ENCODE peak calls at places on chromosome 21, in nine cellular contexts. One of them, this sample, is unnamed.

GRCh38 chr21:37072239-37072987 is 458 bp downstream of the PIGP start:
- DNase-seq in erythroblast: peak; percentile 93
- DNase-seq in HAP-1: peak; percentile 75
- DNase-seq in kidney epithelial cell: no peak
- DNase-seq in esophagus muscularis mucosa: peak; percentile 96
- DNase-seq in cardiac fibroblast: no peak
- DNase-seq in Ammon's horn: peak; percentile 96
- DNase-seq in HTR-8/SVneo: no peak
- DNase-seq in EL: peak; percentile 79
- DNase-seq in this sample: peak; percentile 92

GRCh38 chr21:41948404-41948895 is 5.4 kb downstream of the C2CD2 start:
- DNase-seq in erythroblast: no peak
- DNase-seq in HAP-1: no peak
- DNase-seq in kidney epithelial cell: no peak
- DNase-seq in esophagus muscularis mucosa: no peak
- DNase-seq in cardiac fibroblast: no peak
- DNase-seq in Ammon's horn: no peak
- DNase-seq in HTR-8/SVneo: no peak
- DNase-seq in EL: no peak
- DNase-seq in this sample: no peak

GRCh38 chr21:14675774-14676530 is 129.8 kb upstream of the SAMSN1 start:
- DNase-seq in erythroblast: peak; percentile 49
- DNase-seq in HAP-1: no peak
- DNase-seq in kidney epithelial cell: no peak
- DNase-seq in esophagus muscularis mucosa: no peak
- DNase-seq in cardiac fibroblast: no peak
- DNase-seq in Ammon's horn: peak; percentile 50
- DNase-seq in HTR-8/SVneo: no peak
- DNase-seq in EL: no peak
- DNase-seq in this sample: no peak

GRCh38 chr21:35226960-35227741 is 178.0 kb upstream of the RUNX1 start:
- DNase-seq in erythroblast: no peak
- DNase-seq in HAP-1: no peak
- DNase-seq in kidney epithelial cell: no peak
- DNase-seq in esophagus muscularis mucosa: no peak
- DNase-seq in cardiac fibroblast: no peak
- DNase-seq in Ammon's horn: no peak
- DNase-seq in HTR-8/SVneo: no peak
- DNase-seq in EL: no peak
- DNase-seq in this sample: no peak

GRCh38 chr21:23401278-23401677 is 2206.0 kb downstream of the MRPL39 start:
- DNase-seq in erythroblast: peak; percentile 10
- DNase-seq in HAP-1: peak; percentile 28
- DNase-seq in kidney epithelial cell: no peak
- DNase-seq in esophagus muscularis mucosa: no peak
- DNase-seq in cardiac fibroblast: peak; percentile 2
- DNase-seq in Ammon's horn: no peak
- DNase-seq in HTR-8/SVneo: peak; percentile 11
- DNase-seq in EL: no peak
- DNase-seq in this sample: peak; percentile 3

GRCh38 chr21:35257413-35257812 is 208.3 kb upstream of the RUNX1 start:
- DNase-seq in erythroblast: no peak
- DNase-seq in HAP-1: no peak
- DNase-seq in kidney epithelial cell: peak; percentile 73
- DNase-seq in esophagus muscularis mucosa: no peak
- DNase-seq in cardiac fibroblast: peak; percentile 95
- DNase-seq in Ammon's horn: peak; percentile 51
- DNase-seq in HTR-8/SVneo: peak; percentile 53
- DNase-seq in EL: peak; percentile 93
- DNase-seq in this sample: no peak

GRCh38 chr21:42148584-42148983 is 70.4 kb upstream of the ABCG1 start:
- DNase-seq in erythroblast: no peak
- DNase-seq in HAP-1: no peak
- DNase-seq in kidney epithelial cell: no peak
- DNase-seq in esophagus muscularis mucosa: no peak
- DNase-seq in cardiac fibroblast: no peak
- DNase-seq in Ammon's horn: no peak
- DNase-seq in HTR-8/SVneo: no peak
- DNase-seq in EL: no peak
- DNase-seq in this sample: no peak

GRCh38 chr21:35933466-35933865 is 126.9 kb downstream of the SETD4 start:
- DNase-seq in erythroblast: no peak
- DNase-seq in HAP-1: no peak
- DNase-seq in kidney epithelial cell: peak; percentile 78
- DNase-seq in esophagus muscularis mucosa: peak; percentile 92
- DNase-seq in cardiac fibroblast: peak; percentile 83
- DNase-seq in Ammon's horn: peak; percentile 32
- DNase-seq in HTR-8/SVneo: peak; percentile 64
- DNase-seq in EL: peak; percentile 94
- DNase-seq in this sample: peak; percentile 10

GRCh38 chr21:46144464-46145070 is 10.8 kb downstream of the FTCD start:
- DNase-seq in erythroblast: peak; percentile 44
- DNase-seq in HAP-1: no peak
- DNase-seq in kidney epithelial cell: no peak
- DNase-seq in esophagus muscularis mucosa: no peak
- DNase-seq in cardiac fibroblast: no peak
- DNase-seq in Ammon's horn: peak; percentile 63
- DNase-seq in HTR-8/SVneo: no peak
- DNase-seq in EL: no peak
- DNase-seq in this sample: no peak

GRCh38 chr21:41526478-41527087 is 18.6 kb upstream of the TMPRSS2 start:
- DNase-seq in erythroblast: no peak
- DNase-seq in HAP-1: no peak
- DNase-seq in kidney epithelial cell: no peak
- DNase-seq in esophagus muscularis mucosa: no peak
- DNase-seq in cardiac fibroblast: no peak
- DNase-seq in Ammon's horn: no peak
- DNase-seq in HTR-8/SVneo: no peak
- DNase-seq in EL: no peak
- DNase-seq in this sample: no peak

GRCh38 chr21:45386728-45387371 is 18.1 kb upstream of the COL18A1 start:
- DNase-seq in erythroblast: peak; percentile 41
- DNase-seq in HAP-1: no peak
- DNase-seq in kidney epithelial cell: no peak
- DNase-seq in esophagus muscularis mucosa: no peak
- DNase-seq in cardiac fibroblast: peak; percentile 91
- DNase-seq in Ammon's horn: no peak
- DNase-seq in HTR-8/SVneo: peak; percentile 71
- DNase-seq in EL: peak; percentile 97
- DNase-seq in this sample: no peak

GRCh38 chr21:46005481-46005881 is 23.9 kb downstream of the COL6A1 start:
- DNase-seq in erythroblast: no peak
- DNase-seq in HAP-1: no peak
- DNase-seq in kidney epithelial cell: no peak
- DNase-seq in esophagus muscularis mucosa: no peak
- DNase-seq in cardiac fibroblast: no peak
- DNase-seq in Ammon's horn: no peak
- DNase-seq in HTR-8/SVneo: no peak
- DNase-seq in EL: no peak
- DNase-seq in this sample: no peak

GRCh38 chr21:46207920-46208571 is 20.5 kb downstream of the LSS start:
- DNase-seq in erythroblast: no peak
- DNase-seq in HAP-1: no peak
- DNase-seq in kidney epithelial cell: no peak
- DNase-seq in esophagus muscularis mucosa: no peak
- DNase-seq in cardiac fibroblast: no peak
- DNase-seq in Ammon's horn: no peak
- DNase-seq in HTR-8/SVneo: no peak
- DNase-seq in EL: no peak
- DNase-seq in this sample: no peak

GRCh38 chr21:45532826-45533730 is 9.2 kb downstream of the SLC19A1 start:
- DNase-seq in erythroblast: no peak
- DNase-seq in HAP-1: no peak
- DNase-seq in kidney epithelial cell: no peak
- DNase-seq in esophagus muscularis mucosa: no peak
- DNase-seq in cardiac fibroblast: no peak
- DNase-seq in Ammon's horn: peak; percentile 67
- DNase-seq in HTR-8/SVneo: no peak
- DNase-seq in EL: no peak
- DNase-seq in this sample: no peak

GRCh38 chr21:29196021-29196663 is 65.7 kb downstream of the MAP3K7CL start:
- DNase-seq in erythroblast: peak; percentile 27
- DNase-seq in HAP-1: peak; percentile 18
- DNase-seq in kidney epithelial cell: peak; percentile 73
- DNase-seq in esophagus muscularis mucosa: no peak
- DNase-seq in cardiac fibroblast: peak; percentile 93
- DNase-seq in Ammon's horn: peak; percentile 67
- DNase-seq in HTR-8/SVneo: peak; percentile 84
- DNase-seq in EL: peak; percentile 97
- DNase-seq in this sample: no peak

GRCh38 chr21:34932233-34932632 is 116.9 kb downstream of the RUNX1 start:
- DNase-seq in erythroblast: no peak
- DNase-seq in HAP-1: no peak
- DNase-seq in kidney epithelial cell: no peak
- DNase-seq in esophagus muscularis mucosa: no peak
- DNase-seq in cardiac fibroblast: no peak
- DNase-seq in Ammon's horn: no peak
- DNase-seq in HTR-8/SVneo: no peak
- DNase-seq in EL: no peak
- DNase-seq in this sample: no peak

GRCh38 chr21:17819878-17820232 is 699 bp upstream of the C21orf91 start:
- DNase-seq in erythroblast: no peak
- DNase-seq in HAP-1: no peak
- DNase-seq in kidney epithelial cell: no peak
- DNase-seq in esophagus muscularis mucosa: no peak
- DNase-seq in cardiac fibroblast: no peak
- DNase-seq in Ammon's horn: no peak
- DNase-seq in HTR-8/SVneo: peak; percentile 18
- DNase-seq in EL: no peak
- DNase-seq in this sample: no peak

GRCh38 chr21:45948576-45949141 is 32.9 kb upstream of the COL6A1 start:
- DNase-seq in erythroblast: no peak
- DNase-seq in HAP-1: no peak
- DNase-seq in kidney epithelial cell: no peak
- DNase-seq in esophagus muscularis mucosa: no peak
- DNase-seq in cardiac fibroblast: no peak
- DNase-seq in Ammon's horn: no peak
- DNase-seq in HTR-8/SVneo: no peak
- DNase-seq in EL: no peak
- DNase-seq in this sample: no peak

GRCh38 chr21:17802568-17802967 is 16.6 kb downstream of the C21orf91 start:
- DNase-seq in erythroblast: no peak
- DNase-seq in HAP-1: no peak
- DNase-seq in kidney epithelial cell: peak; percentile 52
- DNase-seq in esophagus muscularis mucosa: no peak
- DNase-seq in cardiac fibroblast: peak; percentile 16
- DNase-seq in Ammon's horn: no peak
- DNase-seq in HTR-8/SVneo: peak; percentile 68
- DNase-seq in EL: peak; percentile 72
- DNase-seq in this sample: no peak

GRCh38 chr21:41894922-41895557 is 15.9 kb upstream of the PRDM15 start:
- DNase-seq in erythroblast: no peak
- DNase-seq in HAP-1: no peak
- DNase-seq in kidney epithelial cell: peak; percentile 44
- DNase-seq in esophagus muscularis mucosa: no peak
- DNase-seq in cardiac fibroblast: peak; percentile 76
- DNase-seq in Ammon's horn: no peak
- DNase-seq in HTR-8/SVneo: peak; percentile 79
- DNase-seq in EL: peak; percentile 84
- DNase-seq in this sample: no peak

GRCh38 chr21:35288238-35288637 is 239.1 kb upstream of the RUNX1 start:
- DNase-seq in erythroblast: no peak
- DNase-seq in HAP-1: no peak
- DNase-seq in kidney epithelial cell: no peak
- DNase-seq in esophagus muscularis mucosa: no peak
- DNase-seq in cardiac fibroblast: no peak
- DNase-seq in Ammon's horn: no peak
- DNase-seq in HTR-8/SVneo: no peak
- DNase-seq in EL: no peak
- DNase-seq in this sample: no peak

GRCh38 chr21:35427320-35428040 is 378.4 kb upstream of the RUNX1 start:
- DNase-seq in erythroblast: no peak
- DNase-seq in HAP-1: no peak
- DNase-seq in kidney epithelial cell: no peak
- DNase-seq in esophagus muscularis mucosa: no peak
- DNase-seq in cardiac fibroblast: peak; percentile 23
- DNase-seq in Ammon's horn: no peak
- DNase-seq in HTR-8/SVneo: no peak
- DNase-seq in EL: no peak
- DNase-seq in this sample: no peak

GRCh38 chr21:45006536-45007079 is 66.8 kb downstream of the SLX9 start:
- DNase-seq in erythroblast: no peak
- DNase-seq in HAP-1: peak; percentile 36
- DNase-seq in kidney epithelial cell: no peak
- DNase-seq in esophagus muscularis mucosa: no peak
- DNase-seq in cardiac fibroblast: no peak
- DNase-seq in Ammon's horn: no peak
- DNase-seq in HTR-8/SVneo: no peak
- DNase-seq in EL: no peak
- DNase-seq in this sample: no peak

GRCh38 chr21:16196521-16197208 is 466.9 kb downstream of the USP25 start:
- DNase-seq in erythroblast: peak; percentile 51
- DNase-seq in HAP-1: no peak
- DNase-seq in kidney epithelial cell: no peak
- DNase-seq in esophagus muscularis mucosa: no peak
- DNase-seq in cardiac fibroblast: peak; percentile 49
- DNase-seq in Ammon's horn: no peak
- DNase-seq in HTR-8/SVneo: no peak
- DNase-seq in EL: peak; percentile 37
- DNase-seq in this sample: no peak

GRCh38 chr21:42141643-42142042 is 70.5 kb downstream of the UMODL1 start:
- DNase-seq in erythroblast: no peak
- DNase-seq in HAP-1: no peak
- DNase-seq in kidney epithelial cell: no peak
- DNase-seq in esophagus muscularis mucosa: no peak
- DNase-seq in cardiac fibroblast: no peak
- DNase-seq in Ammon's horn: no peak
- DNase-seq in HTR-8/SVneo: no peak
- DNase-seq in EL: no peak
- DNase-seq in this sample: no peak

GRCh38 chr21:31780944-31781343 is 49.0 kb upstream of the SCAF4 start:
- DNase-seq in erythroblast: no peak
- DNase-seq in HAP-1: no peak
- DNase-seq in kidney epithelial cell: no peak
- DNase-seq in esophagus muscularis mucosa: no peak
- DNase-seq in cardiac fibroblast: no peak
- DNase-seq in Ammon's horn: no peak
- DNase-seq in HTR-8/SVneo: no peak
- DNase-seq in EL: no peak
- DNase-seq in this sample: no peak

GRCh38 chr21:45054927-45055612 is 19.3 kb upstream of the ADARB1 start:
- DNase-seq in erythroblast: no peak
- DNase-seq in HAP-1: no peak
- DNase-seq in kidney epithelial cell: no peak
- DNase-seq in esophagus muscularis mucosa: no peak
- DNase-seq in cardiac fibroblast: no peak
- DNase-seq in Ammon's horn: no peak
- DNase-seq in HTR-8/SVneo: no peak
- DNase-seq in EL: no peak
- DNase-seq in this sample: no peak

GRCh38 chr21:45076245-45076661 is 1.9 kb downstream of the ADARB1 start:
- DNase-seq in erythroblast: peak; percentile 28
- DNase-seq in HAP-1: no peak
- DNase-seq in kidney epithelial cell: no peak
- DNase-seq in esophagus muscularis mucosa: no peak
- DNase-seq in cardiac fibroblast: peak; percentile 22
- DNase-seq in Ammon's horn: no peak
- DNase-seq in HTR-8/SVneo: peak; percentile 62
- DNase-seq in EL: peak; percentile 62
- DNase-seq in this sample: no peak

GRCh38 chr21:38796426-38796825 is 9.3 kb upstream of the ETS2 start:
- DNase-seq in erythroblast: no peak
- DNase-seq in HAP-1: no peak
- DNase-seq in kidney epithelial cell: no peak
- DNase-seq in esophagus muscularis mucosa: no peak
- DNase-seq in cardiac fibroblast: no peak
- DNase-seq in Ammon's horn: no peak
- DNase-seq in HTR-8/SVneo: no peak
- DNase-seq in EL: peak; percentile 60
- DNase-seq in this sample: no peak

GRCh38 chr21:44291936-44292811 is 6.5 kb downstream of the AIRE start:
- DNase-seq in erythroblast: no peak
- DNase-seq in HAP-1: peak; percentile 61
- DNase-seq in kidney epithelial cell: no peak
- DNase-seq in esophagus muscularis mucosa: no peak
- DNase-seq in cardiac fibroblast: no peak
- DNase-seq in Ammon's horn: no peak
- DNase-seq in HTR-8/SVneo: no peak
- DNase-seq in EL: no peak
- DNase-seq in this sample: no peak

GRCh38 chr21:45983981-45984551 is 2.5 kb downstream of the COL6A1 start:
- DNase-seq in erythroblast: no peak
- DNase-seq in HAP-1: no peak
- DNase-seq in kidney epithelial cell: no peak
- DNase-seq in esophagus muscularis mucosa: no peak
- DNase-seq in cardiac fibroblast: no peak
- DNase-seq in Ammon's horn: no peak
- DNase-seq in HTR-8/SVneo: no peak
- DNase-seq in EL: no peak
- DNase-seq in this sample: no peak